ENCODE peak calls at places on chromosomes 7 and 10, in four cellular contexts. One of them, this sample, is unnamed.

GRCh38 chr7:113810108-113810748 is 108.6 kb downstream of the PPP1R3A start:
- DNase-seq in H1: no peak
- DNase-seq in HCT116: no peak
- DNase-seq in HepG2: no peak
- DNase-seq in this sample: no peak

GRCh38 chr7:12025246-12025645 is 185.8 kb upstream of the TMEM106B start:
- DNase-seq in HepG2: no peak
- DNase-seq in HCT116: no peak
- DNase-seq in H1: no peak
- DNase-seq in this sample: no peak

GRCh38 chr7:82419200-82419599 is 24.4 kb downstream of the CACNA2D1 start:
- DNase-seq in H1: no peak
- DNase-seq in HCT116: no peak
- DNase-seq in HepG2: no peak
- DNase-seq in this sample: no peak

GRCh38 chr7:159147246-159147645 is 2.6 kb upstream of the VIPR2 start:
- DNase-seq in HCT116: no peak
- DNase-seq in H1: no peak
- DNase-seq in HepG2: no peak
- DNase-seq in this sample: no peak

GRCh38 chr7:93476491-93477344 is 97.8 kb downstream of the CALCR start:
- DNase-seq in HCT116: no peak
- DNase-seq in HepG2: no peak
- DNase-seq in H1: peak
- DNase-seq in this sample: no peak

GRCh38 chr10:50600286-50600685 is 23.5 kb downstream of the SGMS1 start:
- DNase-seq in HCT116: no peak
- DNase-seq in HepG2: no peak
- DNase-seq in H1: no peak
- DNase-seq in this sample: peak

GRCh38 chr7:142883145-142883544 is 2.4 kb downstream of the TRPV6 start:
- DNase-seq in HepG2: no peak
- DNase-seq in H1: no peak
- DNase-seq in HCT116: no peak
- DNase-seq in this sample: no peak

GRCh38 chr10:11610151-11610854 is 1.1 kb downstream of the USP6NL start:
- DNase-seq in HepG2: no peak
- DNase-seq in H1: no peak
- DNase-seq in HCT116: no peak
- DNase-seq in this sample: no peak

GRCh38 chr7:22814261-22815208 is 8.1 kb downstream of the TOMM7 start:
- DNase-seq in HepG2: peak
- DNase-seq in H1: no peak
- DNase-seq in HCT116: no peak
- DNase-seq in this sample: no peak
- TF ChIP-seq JUND in HepG2: no peak
- TF ChIP-seq JUND in H1: no peak
- TF ChIP-seq JUND in HCT116: no peak
- TF ChIP-seq JUND in this sample: no peak

DNA sequence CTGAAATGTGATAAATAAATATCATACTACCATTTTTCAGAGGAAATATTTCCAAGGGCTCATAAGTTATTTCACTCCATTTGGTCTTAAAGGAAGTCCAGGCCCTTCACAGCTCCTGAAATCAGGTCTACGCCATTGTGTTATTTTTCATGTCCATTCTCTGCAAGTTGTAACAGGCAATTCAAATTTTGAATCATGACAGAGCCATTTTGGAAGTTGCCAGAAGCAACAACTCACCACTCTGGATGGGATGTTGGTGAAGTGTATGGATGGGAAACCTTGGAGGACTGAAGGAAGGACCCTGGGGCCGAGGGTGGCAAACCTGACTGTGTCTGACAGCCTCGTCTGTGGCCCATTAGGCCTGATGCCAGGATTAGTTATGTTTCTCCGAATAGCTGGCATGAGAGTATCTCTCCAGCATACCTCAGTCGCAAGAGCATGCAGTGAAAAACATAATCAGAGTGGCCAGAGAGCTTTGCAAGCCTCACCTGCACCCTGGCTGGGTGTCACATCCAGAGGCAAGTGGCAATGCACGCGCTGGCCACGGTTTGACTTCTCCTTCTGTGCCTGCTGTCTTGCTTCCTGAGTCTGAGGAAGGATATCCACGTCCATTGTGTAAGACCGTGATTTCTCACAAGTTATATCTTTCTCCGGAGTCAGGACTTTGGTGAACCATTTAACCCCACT is 87.1 kb downstream of the NRP1 start:
- DNase-seq in HepG2: no peak
- DNase-seq in HCT116: no peak
- DNase-seq in H1: no peak
- DNase-seq in this sample: no peak
- TF ChIP-seq JUND in HepG2: no peak
- TF ChIP-seq JUND in HCT116: no peak
- TF ChIP-seq JUND in H1: no peak
- TF ChIP-seq JUND in this sample: no peak

GRCh38 chr7:127290801-127291361 is 38.1 kb upstream of the GRM8 start:
- DNase-seq in HepG2: no peak
- DNase-seq in HCT116: no peak
- DNase-seq in H1: no peak
- DNase-seq in this sample: no peak
- TF ChIP-seq JUND in HepG2: no peak
- TF ChIP-seq JUND in HCT116: no peak
- TF ChIP-seq JUND in H1: no peak
- TF ChIP-seq JUND in this sample: no peak

GRCh38 chr10:100876575-100877158 is 36.1 kb upstream of the SLF2 start:
- DNase-seq in HCT116: no peak
- DNase-seq in H1: no peak
- DNase-seq in HepG2: no peak
- DNase-seq in this sample: peak
- TF ChIP-seq JUND in HCT116: no peak
- TF ChIP-seq JUND in H1: no peak
- TF ChIP-seq JUND in HepG2: no peak
- TF ChIP-seq JUND in this sample: no peak

GRCh38 chr7:31078363-31078990 is 26.4 kb downstream of the ADCYAP1R1 start:
- DNase-seq in HCT116: no peak
- DNase-seq in H1: no peak
- DNase-seq in HepG2: no peak
- DNase-seq in this sample: no peak

GRCh38 chr7:31076051-31076450 is 23.9 kb downstream of the ADCYAP1R1 start:
- DNase-seq in HCT116: no peak
- DNase-seq in H1: no peak
- DNase-seq in HepG2: no peak
- DNase-seq in this sample: no peak

GRCh38 chr7:31079126-31079918 is 27.2 kb downstream of the ADCYAP1R1 start:
- DNase-seq in HCT116: no peak
- DNase-seq in HepG2: no peak
- DNase-seq in H1: no peak
- DNase-seq in this sample: no peak

GRCh38 chr7:31076641-31077310 is 24.7 kb downstream of the ADCYAP1R1 start:
- DNase-seq in HepG2: no peak
- DNase-seq in HCT116: no peak
- DNase-seq in H1: no peak
- DNase-seq in this sample: no peak

GRCh38 chr7:31077484-31078362 is 25.6 kb downstream of the ADCYAP1R1 start:
- DNase-seq in H1: no peak
- DNase-seq in HepG2: no peak
- DNase-seq in HCT116: no peak
- DNase-seq in this sample: no peak
- TF ChIP-seq JUND in H1: no peak
- TF ChIP-seq JUND in HepG2: no peak
- TF ChIP-seq JUND in HCT116: no peak
- TF ChIP-seq JUND in this sample: no peak

GRCh38 chr10:104293021-104293420 is 24.0 kb downstream of the GSTO2 start:
- DNase-seq in HCT116: no peak
- DNase-seq in HepG2: no peak
- DNase-seq in H1: no peak
- DNase-seq in this sample: no peak

GRCh38 chr10:104293781-104294321 is 24.9 kb downstream of the GSTO2 start:
- DNase-seq in HepG2: no peak
- DNase-seq in HCT116: no peak
- DNase-seq in H1: no peak
- DNase-seq in this sample: no peak

GRCh38 chr10:104286939-104287338 is 18.0 kb downstream of the GSTO2 start:
- DNase-seq in H1: no peak
- DNase-seq in HepG2: peak
- DNase-seq in HCT116: no peak
- DNase-seq in this sample: no peak

GRCh38 chr10:104288355-104288754 is 19.4 kb downstream of the GSTO2 start:
- DNase-seq in HCT116: no peak
- DNase-seq in H1: no peak
- DNase-seq in HepG2: peak
- DNase-seq in this sample: no peak

DNA sequence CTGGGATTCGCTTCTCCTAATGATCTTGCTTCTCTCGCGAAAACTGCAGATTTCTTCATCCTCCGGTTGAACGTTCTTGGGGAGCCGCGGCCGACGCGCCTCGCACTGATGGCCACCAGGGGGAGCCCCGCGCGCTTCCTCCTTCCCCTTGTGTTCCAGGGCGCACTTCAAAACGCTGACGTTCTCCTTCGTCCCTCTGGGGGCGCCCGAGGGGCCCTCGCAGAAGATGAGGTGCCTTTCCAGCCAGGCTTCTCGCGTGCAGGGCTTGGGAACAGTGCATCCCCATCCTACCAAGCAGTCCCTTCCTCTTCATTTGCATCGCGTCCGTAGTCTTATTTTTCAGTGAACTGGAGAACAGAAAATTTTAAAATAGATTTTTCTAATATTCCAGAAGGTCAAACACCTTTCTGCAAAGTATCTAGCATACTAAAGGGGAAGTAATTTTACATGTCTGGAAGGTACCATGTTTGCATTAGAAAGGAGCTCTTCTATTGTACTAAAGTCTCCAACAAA is 22.5 kb downstream of the GSTO2 start:
- DNase-seq in HepG2: peak
- DNase-seq in HCT116: peak
- DNase-seq in H1: peak
- DNase-seq in this sample: peak
- TF ChIP-seq JUND in HepG2: no peak
- TF ChIP-seq JUND in HCT116: no peak
- TF ChIP-seq JUND in H1: peak
- TF ChIP-seq JUND in this sample: no peak

DNA sequence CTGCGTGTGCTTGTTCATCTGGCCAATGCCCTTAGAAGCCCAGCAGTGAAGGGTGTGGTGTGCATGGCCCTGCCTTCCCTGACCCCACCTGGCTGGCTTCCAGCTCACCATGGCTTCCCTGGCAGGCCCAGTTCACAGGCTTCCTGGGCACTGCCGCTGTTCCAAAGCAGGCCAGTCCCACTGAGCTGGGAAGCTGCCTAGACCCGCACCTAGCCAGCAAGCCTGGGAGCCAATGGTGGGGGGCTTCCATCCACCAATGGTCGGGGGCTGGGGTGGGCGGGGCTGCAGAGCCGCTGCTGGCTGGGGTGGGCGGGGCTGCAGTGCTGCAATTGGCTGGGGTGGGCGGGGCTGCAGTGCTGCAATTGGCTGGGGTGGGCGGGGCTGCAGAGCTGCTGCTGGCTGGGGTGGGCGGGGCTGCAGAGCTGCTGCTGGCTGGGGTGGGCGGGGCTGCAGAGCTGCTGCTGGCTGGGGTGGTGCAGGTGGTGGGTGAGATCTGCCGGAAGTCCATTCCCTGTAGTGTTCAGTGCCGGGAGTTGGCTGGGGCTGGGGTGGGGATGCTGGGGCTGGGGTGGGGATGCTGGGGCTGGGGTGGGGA is 12.4 kb downstream of the CALY start:
- DNase-seq in HepG2: peak
- DNase-seq in H1: no peak
- DNase-seq in HCT116: no peak
- DNase-seq in this sample: peak
- TF ChIP-seq JUND in HepG2: no peak
- TF ChIP-seq JUND in H1: no peak
- TF ChIP-seq JUND in HCT116: no peak
- TF ChIP-seq JUND in this sample: no peak

GRCh38 chr7:75945297-75946168 is 30.6 kb downstream of the POR start:
- DNase-seq in H1: no peak
- DNase-seq in HCT116: no peak
- DNase-seq in HepG2: peak
- DNase-seq in this sample: peak

GRCh38 chr7:75948179-75948578 is 33.2 kb downstream of the POR start:
- DNase-seq in H1: no peak
- DNase-seq in HepG2: no peak
- DNase-seq in HCT116: no peak
- DNase-seq in this sample: no peak

GRCh38 chr7:75943864-75944263 is 28.9 kb downstream of the POR start:
- DNase-seq in HCT116: peak
- DNase-seq in H1: no peak
- DNase-seq in HepG2: no peak
- DNase-seq in this sample: no peak

GRCh38 chr7:75944507-75944906 is 29.6 kb downstream of the POR start:
- DNase-seq in HepG2: no peak
- DNase-seq in HCT116: no peak
- DNase-seq in H1: no peak
- DNase-seq in this sample: no peak

DNA sequence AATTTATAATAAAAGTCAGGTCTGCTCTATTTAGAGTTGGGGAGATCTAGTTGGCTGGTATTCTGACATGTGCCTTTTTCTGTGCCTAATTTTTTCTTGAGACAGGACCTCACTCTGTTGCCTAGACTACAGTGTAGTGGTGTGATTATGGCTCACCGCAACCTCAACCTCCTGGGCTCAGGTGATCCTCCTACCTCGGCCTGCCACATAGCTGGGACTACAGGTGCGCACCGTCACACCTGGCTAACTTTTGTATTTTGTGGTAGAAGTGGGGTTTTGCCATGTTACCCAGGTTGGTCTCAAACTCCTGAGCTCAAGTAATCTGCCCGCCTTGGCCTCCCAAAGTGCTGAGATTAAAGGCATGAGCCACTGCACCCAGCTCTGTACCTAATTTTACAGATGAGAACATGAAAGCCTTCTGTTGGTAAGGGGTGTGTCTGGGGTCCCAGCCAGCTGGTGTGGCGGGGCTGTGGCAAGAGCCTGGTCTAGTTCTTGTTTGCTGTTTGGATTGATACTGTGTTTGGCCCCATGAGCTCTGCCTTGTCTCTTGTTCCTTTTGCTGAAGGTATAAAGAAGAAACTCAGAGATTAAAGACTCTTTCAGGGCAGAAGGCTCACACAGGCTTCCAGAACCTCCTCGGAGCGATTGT is 31.4 kb downstream of the POR start:
- DNase-seq in HCT116: no peak
- DNase-seq in HepG2: no peak
- DNase-seq in H1: no peak
- DNase-seq in this sample: no peak
- TF ChIP-seq JUND in HCT116: no peak
- TF ChIP-seq JUND in HepG2: no peak
- TF ChIP-seq JUND in H1: no peak
- TF ChIP-seq JUND in this sample: no peak